ENCODE peak calls at places on chromosome X, in five cellular contexts. F is osteoblast, Q is fibroblast of the aortic adventitia, L is left lung, S is foreskin fibroblast. Z is an unnamed sample.

GRCh38 chrX:15349046-15349445 is 13.7 kb upstream of the PIGA start:
- DNase-seq in Q (peak), F (no peak), S (peak), L (no peak), Z (no peak)

GRCh38 chrX:130120746-130121504 is 10.6 kb upstream of the ELF4 start:
- DNase-seq in Q (peak), F (peak), S (peak), L (peak), Z (peak)

GRCh38 chrX:72569786-72570185 is 2.9 kb downstream of the HDAC8 start:
- DNase-seq in S (peak), L (no peak), Q (peak), F (no peak), Z (no peak)

GRCh38 chrX:138745215-138745614 is 33.7 kb upstream of the FGF13 start:
- DNase-seq in Q (peak), S (peak), L (no peak), F (no peak), Z (no peak)

GRCh38 chrX:1139101-1139500 is 73.3 kb downstream of the CRLF2 start:
- DNase-seq in S (no peak), L (no peak), Q (no peak), F (no peak), Z (no peak)

GRCh38 chrX:22969416-22969815 is 30.3 kb upstream of the DDX53 start:
- DNase-seq in Q (peak), F (no peak), L (no peak), S (no peak), Z (no peak)

GRCh38 chrX:53813663-53814440 is 127.3 kb upstream of the HUWE1 start:
- DNase-seq in L (no peak), Q (no peak), F (no peak), S (no peak), Z (no peak)

GRCh38 chrX:69466546-69466945 is 37.6 kb upstream of the NALF2 start:
- DNase-seq in Q (no peak), S (no peak), F (peak), L (no peak), Z (no peak)

GRCh38 chrX:29903365-29903764 is 312.0 kb upstream of the MAGEB2 start:
- DNase-seq in Q (peak), F (no peak), S (peak), L (no peak), Z (no peak)

GRCh38 chrX:79130857-79131256 is 13.6 kb upstream of the GPR174 start:
- DNase-seq in S (no peak), L (no peak), Q (no peak), F (no peak), Z (no peak)

GRCh38 chrX:22365460-22365859 is 92.7 kb downstream of the CBLL2 start:
- DNase-seq in S (peak), L (no peak), Q (peak), F (peak), Z (no peak)

GRCh38 chrX:104343408-104344129 is 88.8 kb upstream of the ESX1 start:
- DNase-seq in L (no peak), Q (peak), S (peak), F (no peak), Z (no peak)

GRCh38 chrX:123884809-123885408 is 25.1 kb downstream of the XIAP start:
- DNase-seq in L (no peak), Q (peak), S (peak), F (peak), Z (no peak)

GRCh38 chrX:136608295-136608933 is 39.5 kb upstream of the CD40LG start:
- DNase-seq in F (peak), Q (peak), L (peak), S (peak), Z (peak)

GRCh38 chrX:125203379-125203736 is 116.3 kb upstream of the TEX13C start:
- DNase-seq in Q (no peak), L (no peak), S (no peak), F (no peak), Z (no peak)

GRCh38 chrX:3526084-3526483 is 179.6 kb upstream of the MXRA5 start:
- DNase-seq in L (no peak), S (peak), Q (no peak), F (peak), Z (no peak)

GRCh38 chrX:148698221-148698620 is 197.8 kb downstream of the AFF2 start:
- DNase-seq in S (no peak), Q (no peak), L (no peak), F (no peak), Z (no peak)
- TF ChIP-seq CTCF in S (no peak), Q (no peak), L (no peak), F (no peak), Z (no peak)

GRCh38 chrX:150587585-150588503 is 19.4 kb downstream of the MTM1 start:
- DNase-seq in Q (peak), S (peak), F (no peak), L (no peak), Z (no peak)
- TF ChIP-seq CTCF in Q (peak), S (peak), F (peak), L (peak), Z (peak)

GRCh38 chrX:70979136-70979762 is 48.4 kb upstream of the SLC7A3 start:
- DNase-seq in L (no peak), S (peak), F (peak), Q (peak), Z (no peak)
- TF ChIP-seq CTCF in L (no peak), S (peak), F (peak), Q (peak), Z (no peak)

DNA sequence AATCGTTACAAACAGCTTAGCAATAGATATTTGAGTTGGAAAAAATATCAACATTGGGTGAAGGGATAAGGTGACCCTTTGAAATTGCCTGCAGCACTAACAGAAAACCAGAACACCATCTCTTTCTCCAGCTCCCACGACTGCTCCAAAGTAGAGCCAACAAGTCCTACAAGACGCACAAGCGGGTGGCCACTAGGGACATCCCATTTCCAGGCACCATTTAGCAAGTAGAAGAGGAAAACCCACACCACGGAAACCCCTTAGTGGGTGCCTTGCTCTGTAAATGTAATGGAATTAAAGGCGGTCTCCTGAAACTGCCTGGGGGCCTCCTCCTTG is 1.9 kb downstream of the ARHGAP6 start:
- DNase-seq in L (no peak), Q (peak), S (peak), F (no peak), Z (no peak)
- TF ChIP-seq CTCF in L (no peak), Q (peak), S (no peak), F (no peak), Z (no peak)

GRCh38 chrX:109472939-109473713 is 8.8 kb downstream of the GUCY2F start:
- DNase-seq in Q (peak), S (peak), F (peak), L (no peak), Z (no peak)

DNA sequence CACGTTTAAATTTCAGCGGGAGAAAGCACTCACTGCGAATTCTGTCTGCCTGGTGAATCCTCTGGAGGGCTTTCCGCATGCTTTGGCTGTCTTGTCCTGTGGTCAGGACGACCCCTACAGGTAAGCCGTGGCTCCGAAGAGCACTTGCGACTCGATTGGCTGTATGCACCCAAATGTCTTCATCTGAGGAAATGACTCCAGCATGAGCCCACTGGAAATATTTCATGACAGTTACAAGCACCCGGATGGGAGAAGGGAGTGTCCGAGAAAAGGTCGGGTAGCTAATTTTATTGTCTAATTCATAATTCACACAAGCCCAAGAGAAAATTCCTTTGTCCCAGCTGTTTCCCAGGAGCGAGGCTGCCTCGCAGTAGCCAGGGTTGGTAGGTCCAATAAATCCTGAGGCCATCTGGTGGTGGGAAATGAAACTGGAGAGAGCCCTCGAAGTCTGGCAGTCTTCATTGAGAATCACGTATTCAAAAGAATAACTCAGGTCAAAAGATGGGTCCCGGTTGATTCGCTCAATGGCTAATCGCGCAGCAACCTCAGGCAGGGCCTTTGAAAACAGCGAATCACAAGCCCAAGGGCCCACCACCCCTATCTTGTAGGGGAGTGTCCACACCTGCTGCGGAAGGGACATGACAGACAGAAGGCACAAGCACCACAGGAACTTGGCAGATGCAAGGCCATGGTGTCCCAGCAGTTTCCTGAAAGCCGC is 6.6 kb downstream of the GUCY2F start:
- DNase-seq in S (peak), L (peak), Q (peak), F (peak), Z (no peak)
- TF ChIP-seq CTCF in S (peak), L (peak), Q (peak), F (peak), Z (peak)

DNA sequence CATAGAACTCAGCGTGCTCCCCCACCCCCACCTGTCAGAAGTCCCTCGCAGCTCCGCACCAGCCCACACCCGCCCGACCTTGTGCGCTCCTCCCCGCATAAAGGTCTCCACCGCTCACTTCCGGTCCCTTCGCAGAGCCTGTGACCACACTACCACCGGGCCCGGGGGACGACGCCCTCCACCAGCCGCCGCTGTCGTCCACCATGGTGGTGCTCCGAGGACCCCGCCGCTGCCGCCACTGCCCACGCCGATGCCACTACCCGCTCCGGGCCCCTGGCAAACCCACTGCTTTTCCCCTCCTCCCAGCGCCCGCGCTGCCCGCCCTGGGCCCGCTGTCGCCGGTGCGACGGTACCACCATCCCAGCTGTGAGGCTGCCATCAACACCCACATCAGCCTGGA is 79.8 kb upstream of the LANCL3 start:
- DNase-seq in L (no peak), S (no peak), Q (no peak), F (no peak), Z (no peak)
- TF ChIP-seq CTCF in L (no peak), S (no peak), Q (no peak), F (no peak), Z (no peak)

GRCh38 chrX:131264053-131264452 is 25.1 kb downstream of the IGSF1 start:
- DNase-seq in F (no peak), L (no peak), S (no peak), Q (no peak), Z (no peak)

GRCh38 chrX:131264665-131265064 is 24.4 kb downstream of the IGSF1 start:
- DNase-seq in S (no peak), L (no peak), F (no peak), Q (no peak), Z (no peak)

GRCh38 chrX:131262200-131262599 is 26.9 kb downstream of the IGSF1 start:
- DNase-seq in L (no peak), Q (no peak), F (no peak), S (no peak), Z (no peak)

GRCh38 chrX:131262738-131263679 is 26.1 kb downstream of the IGSF1 start:
- DNase-seq in S (no peak), F (peak), L (no peak), Q (no peak), Z (no peak)
- TF ChIP-seq CTCF in S (no peak), F (peak), L (no peak), Q (no peak), Z (no peak)

GRCh38 chrX:118536204-118536603 is 40.6 kb downstream of the DOCK11 start:
- DNase-seq in L (no peak), S (no peak), Q (no peak), F (no peak), Z (no peak)

GRCh38 chrX:118540342-118540741 is 44.7 kb downstream of the DOCK11 start:
- DNase-seq in Q (no peak), F (no peak), S (no peak), L (no peak), Z (no peak)

GRCh38 chrX:118534716-118535493 is 39.3 kb downstream of the DOCK11 start:
- DNase-seq in F (no peak), S (no peak), L (no peak), Q (no peak), Z (no peak)

GRCh38 chrX:118541482-118541881 is 45.9 kb downstream of the DOCK11 start:
- DNase-seq in S (no peak), Q (no peak), F (no peak), L (no peak), Z (no peak)

GRCh38 chrX:118536687-118537461 is 41.3 kb downstream of the DOCK11 start:
- DNase-seq in S (peak), Q (peak), F (no peak), L (no peak), Z (no peak)
- TF ChIP-seq CTCF in S (no peak), Q (peak), F (peak), L (no peak), Z (no peak)

GRCh38 chrX:134782796-134783195 is 124.5 kb upstream of the PLAC1 start:
- DNase-seq in F (no peak), S (peak), Q (peak), L (no peak), Z (no peak)
- TF ChIP-seq CTCF in F (peak), S (peak), Q (peak), L (peak), Z (peak)